ENCODE peak calls at places on chromosomes 16 and 17, in seven cellular contexts. M is bronchial epithelial cell, K is spleen, T is colonic mucosa, I is cardiac fibroblast, S is lower leg skin, O is stomach. B is an unnamed sample.

GRCh38 chr17:77034677-77035424 is 105.9 kb upstream of the SEC14L1 start:
- DNase-seq in S (no peak), T (no peak), I (no peak), O (no peak), K (no peak), M (no peak), B (no peak)

GRCh38 chr16:13956635-13957196 is 36.8 kb downstream of the ERCC4 start:
- DNase-seq in M (no peak), S (no peak), K (no peak), T (no peak), I (no peak), O (no peak), B (no peak)

GRCh38 chr17:64507418-64507766 is 615 bp downstream of the CEP95 start:
- DNase-seq in I (peak), S (no peak), O (no peak), T (peak), K (no peak), M (peak), B (no peak)

GRCh38 chr17:78532311-78532710 is 44.9 kb downstream of the DNAH17 start:
- DNase-seq in M (no peak), O (no peak), K (peak), T (peak), S (no peak), I (no peak), B (no peak)

GRCh38 chr17:40564195-40564882 is 933 bp downstream of the CCR7 start:
- DNase-seq in I (no peak), S (peak), O (peak), T (no peak), M (no peak), K (peak), B (peak)

GRCh38 chr17:57349533-57350227 is 93.4 kb downstream of the MSI2 start:
- DNase-seq in T (no peak), K (no peak), I (no peak), S (no peak), O (no peak), M (peak), B (no peak)

GRCh38 chr17:10114931-10115535 is 83.4 kb downstream of the GAS7 start:
- DNase-seq in T (peak), S (peak), M (peak), I (peak), O (peak), K (peak), B (peak)

GRCh38 chr17:14427914-14428639 is 127.2 kb downstream of the HS3ST3B1 start:
- DNase-seq in K (peak), T (no peak), M (no peak), O (no peak), S (no peak), I (no peak), B (no peak)

GRCh38 chr17:32516940-32517711 is 30.3 kb downstream of the CDK5R1 start:
- DNase-seq in M (no peak), S (no peak), I (no peak), T (no peak), K (no peak), O (no peak), B (no peak)

GRCh38 chr17:41663451-41664171 is 25.1 kb upstream of the EIF1 start:
- DNase-seq in I (no peak), K (no peak), M (peak), O (no peak), S (no peak), T (no peak), B (no peak)

GRCh38 chr17:13230350-13230900 is 212.6 kb upstream of the ELAC2 start:
- DNase-seq in O (no peak), K (no peak), S (no peak), T (no peak), M (no peak), I (no peak), B (no peak)

GRCh38 chr17:4534928-4535666 is 20.1 kb downstream of the MYBBP1A start:
- DNase-seq in K (no peak), T (no peak), O (no peak), M (no peak), S (no peak), I (no peak), B (no peak)

GRCh38 chr16:88429387-88430184 is 23.5 kb upstream of the ZFPM1 start:
- DNase-seq in M (no peak), O (no peak), T (no peak), S (no peak), I (no peak), K (no peak), B (no peak)
- H3K4me3 ChIP-seq in M (no peak), O (peak), T (peak), S (no peak), I (no peak), K (peak), B (no peak)

DNA sequence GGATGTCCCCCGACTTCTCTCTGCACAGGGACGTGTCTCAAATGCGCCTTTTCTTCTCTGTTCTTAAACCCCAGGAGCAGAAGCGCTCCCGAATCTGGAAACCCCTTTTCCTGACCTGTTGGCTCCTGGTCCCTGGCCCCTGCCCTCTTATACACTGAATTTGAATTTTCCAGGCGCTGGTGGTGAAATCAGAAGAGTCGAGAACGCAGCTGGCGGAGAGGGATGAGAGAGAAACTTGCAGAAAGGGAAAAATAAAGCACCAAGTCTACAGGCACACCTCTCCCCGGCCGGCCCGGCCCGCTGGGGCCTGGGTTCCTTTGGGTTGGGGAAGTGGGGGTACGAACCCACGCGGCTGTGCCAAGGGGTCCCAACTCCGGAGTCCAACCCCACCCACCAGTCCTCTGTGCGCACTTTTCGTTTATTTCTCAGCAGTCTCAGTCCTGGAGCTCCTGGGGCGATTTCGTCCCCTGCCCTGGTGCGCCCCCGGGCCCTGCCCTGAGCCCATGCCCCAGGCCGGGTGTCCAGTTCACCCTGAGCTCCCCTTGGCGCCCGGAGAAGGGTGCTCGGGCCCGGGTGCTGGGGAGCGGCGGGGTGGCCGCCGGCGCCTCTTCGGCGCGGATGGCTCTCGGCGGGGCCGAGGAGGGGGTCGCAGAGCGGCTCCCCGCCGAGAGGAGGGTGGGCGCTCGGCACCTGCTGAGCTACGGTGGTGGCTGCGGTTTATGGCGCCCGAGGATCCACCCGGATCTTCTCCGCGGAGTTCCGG is 15.5 kb upstream of the CBX8 start:
- DNase-seq in K (no peak), M (no peak), T (no peak), S (no peak), I (no peak), O (no peak), B (no peak)
- H3K4me3 ChIP-seq in K (no peak), M (peak), T (no peak), S (no peak), I (peak), O (peak), B (peak)

GRCh38 chr16:31213877-31214704 is at the start of gene TRIM72:
- DNase-seq in M (no peak), T (no peak), O (no peak), S (no peak), I (no peak), K (peak), B (peak)
- H3K4me3 ChIP-seq in M (peak), T (peak), O (peak), S (no peak), I (peak), K (peak), B (peak)

GRCh38 chr16:77435240-77435819 is 496 bp upstream of the ADAMTS18 start:
- DNase-seq in K (no peak), M (no peak), T (no peak), O (no peak), I (no peak), S (no peak), B (no peak)
- H3K4me3 ChIP-seq in K (no peak), M (no peak), T (no peak), O (no peak), I (no peak), S (no peak), B (no peak)

GRCh38 chr17:8674344-8675305 is 44.1 kb upstream of the MYH10 start:
- DNase-seq in I (peak), O (no peak), T (peak), M (no peak), K (no peak), S (peak), B (no peak)

GRCh38 chr17:8670486-8670885 is 40.0 kb upstream of the MYH10 start:
- DNase-seq in I (no peak), M (no peak), T (no peak), O (no peak), S (no peak), K (no peak), B (no peak)

GRCh38 chr17:8675306-8675705 is 44.8 kb upstream of the MYH10 start:
- DNase-seq in I (no peak), K (no peak), T (no peak), M (no peak), O (no peak), S (peak), B (no peak)

GRCh38 chr17:8672326-8672725 is 41.8 kb upstream of the MYH10 start:
- DNase-seq in M (no peak), T (no peak), S (peak), O (no peak), K (no peak), I (no peak), B (no peak)

DNA sequence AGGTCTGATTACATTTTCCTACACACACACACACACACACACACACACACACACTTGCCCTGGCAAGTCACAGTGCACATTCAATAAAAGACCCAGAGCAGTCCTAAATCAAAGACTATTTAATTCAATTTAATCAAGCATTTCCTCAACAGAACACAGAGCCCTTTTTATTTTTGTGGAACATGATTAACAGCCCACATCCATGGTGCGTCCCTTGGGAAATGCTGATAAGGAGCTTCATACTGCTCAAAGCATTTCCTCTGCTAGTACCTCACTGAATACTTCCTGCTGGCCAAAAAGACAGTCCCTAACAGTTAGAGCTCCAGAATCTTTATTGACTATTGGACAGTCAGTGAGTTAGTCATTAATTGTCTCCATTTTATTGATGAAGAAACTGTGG is 43.1 kb upstream of the MYH10 start:
- DNase-seq in O (no peak), S (peak), K (no peak), M (no peak), I (peak), T (no peak), B (no peak)
- H3K4me3 ChIP-seq in O (no peak), S (no peak), K (no peak), M (no peak), I (no peak), T (no peak), B (no peak)

GRCh38 chr16:10937068-10937859 is 5.0 kb downstream of the DEXI start:
- DNase-seq in M (no peak), S (no peak), T (no peak), I (no peak), O (peak), K (peak), B (no peak)
- H3K4me3 ChIP-seq in M (no peak), S (no peak), T (no peak), I (no peak), O (peak), K (peak), B (peak)

GRCh38 chr17:82494236-82495055 is 25.1 kb upstream of the FOXK2 start:
- DNase-seq in T (peak), K (peak), M (peak), S (peak), I (peak), O (peak), B (peak)
- H3K4me3 ChIP-seq in T (no peak), K (no peak), M (no peak), S (no peak), I (peak), O (no peak), B (peak)

GRCh38 chr17:58632324-58633314 is 59.2 kb downstream of the TEX14 start:
- DNase-seq in I (no peak), S (no peak), M (no peak), O (no peak), T (no peak), K (no peak), B (no peak)
- H3K4me3 ChIP-seq in I (peak), S (no peak), M (peak), O (peak), T (peak), K (peak), B (peak)

B was measured in dorsolateral prefrontal cortex.